ENCODE peak calls at places on chromosomes 12 and 14, in six cellular contexts. Z is kidney, P is Peyer's patch, Q is progenitor cell of endocrine pancreas, S is stomach, L is RWPE1. M is an unnamed sample.

GRCh38 chr12:107622005-107622404 is 63.6 kb upstream of the PWP1 start:
- DNase-seq in Q (no peak), L (no peak), S (no peak), Z (no peak), P (no peak), M (no peak)

GRCh38 chr14:102594514-102595175 is 2.2 kb downstream of the RCOR1 start:
- DNase-seq in L (peak), Z (no peak), Q (no peak), P (peak), S (peak), M (no peak)

GRCh38 chr14:59306775-59307174 is 118.3 kb downstream of the DAAM1 start:
- DNase-seq in Q (no peak), L (peak), P (no peak), S (no peak), Z (no peak), M (no peak)

GRCh38 chr14:50783542-50783941 is 47.4 kb downstream of the NIN start:
- DNase-seq in S (no peak), P (no peak), Q (no peak), Z (no peak), L (no peak), M (no peak)

GRCh38 chr12:56074396-56074795 is 5.6 kb upstream of the ERBB3 start:
- DNase-seq in L (no peak), S (no peak), P (no peak), Z (no peak), Q (no peak), M (no peak)

GRCh38 chr12:57216014-57216891 is at the start of gene NXPH4:
- DNase-seq in P (peak), Q (no peak), S (peak), Z (no peak), L (no peak), M (no peak)

GRCh38 chr14:70698288-70698687 is 56.6 kb downstream of the TTC9 start:
- DNase-seq in S (peak), P (peak), Q (no peak), Z (no peak), L (peak), M (no peak)

GRCh38 chr14:90398315-90398811 is 1.5 kb downstream of the CALM1 start:
- DNase-seq in Q (peak), P (peak), S (peak), Z (peak), L (peak), M (no peak)

GRCh38 chr12:125493704-125494308 is 428.6 kb downstream of the AACS start:
- DNase-seq in S (no peak), L (no peak), Z (no peak), P (no peak), Q (no peak), M (no peak)

GRCh38 chr14:23114669-23115491 is 4.2 kb downstream of the CEBPE start:
- DNase-seq in P (peak), S (no peak), Z (peak), Q (no peak), L (peak), M (no peak)

GRCh38 chr14:25032092-25032784 is 17.7 kb downstream of the STXBP6 start:
- DNase-seq in S (no peak), L (no peak), Q (no peak), Z (no peak), P (peak), M (no peak)

GRCh38 chr12:102631274-102631673 is 150.9 kb upstream of the IGF1 start:
- DNase-seq in P (no peak), S (no peak), Z (no peak), Q (no peak), L (peak), M (no peak)

GRCh38 chr14:63897706-63898105 is 44.9 kb downstream of the SYNE2 start:
- DNase-seq in S (no peak), Q (no peak), L (no peak), Z (no peak), P (no peak), M (no peak)

GRCh38 chr14:55097894-55098560 is 31.0 kb upstream of the LGALS3 start:
- DNase-seq in Z (no peak), P (peak), S (peak), L (no peak), Q (no peak), M (no peak)

GRCh38 chr12:63319386-63319785 is 168.4 kb upstream of the AVPR1A start:
- DNase-seq in Z (no peak), S (no peak), Q (no peak), P (no peak), L (peak), M (no peak)

GRCh38 chr14:75229923-75230792 is 48.5 kb upstream of the FOS start:
- DNase-seq in P (peak), S (peak), L (peak), Q (no peak), Z (peak), M (no peak)

GRCh38 chr12:105713901-105714300 is 383.4 kb downstream of the C12orf75 start:
- DNase-seq in L (no peak), Z (no peak), Q (no peak), S (no peak), P (no peak), M (no peak)

GRCh38 chr14:100402631-100403030 is 79.5 kb downstream of the SLC25A47 start:
- DNase-seq in Z (no peak), P (no peak), S (no peak), Q (no peak), L (no peak), M (no peak)

GRCh38 chr14:55780156-55780946 is 200.3 kb downstream of the KTN1 start:
- DNase-seq in L (peak), Q (no peak), S (peak), P (no peak), Z (peak), M (no peak)

GRCh38 chr12:64893961-64894360 is 69.5 kb downstream of the TBC1D30 start:
- DNase-seq in Z (no peak), P (no peak), Q (no peak), L (peak), S (no peak), M (no peak)

GRCh38 chr12:113387631-113388030 is 16.1 kb downstream of the SDS start:
- DNase-seq in Q (no peak), L (no peak), P (no peak), S (no peak), Z (no peak), M (no peak)

M was measured in chondrocyte.